ENCODE peak calls at places on chromosomes 13 and 19, in seven cellular contexts. F is cardiac septum; X is iris pigment epithelial cell; U is activated CD8-positive, alpha-beta T cell treated with anti-CD3 and anti-CD28 coated beads for 36 hours; H is activated CD4-positive, alpha-beta T cell treated with anti-CD3 and anti-CD28 coated beads, Interleukin-2, amount 50 U/mL, for 48 hours; E is activated T-helper 1 cell treated with anti-CD3 and anti-CD28 coated beads, Interleukin-2, amount 50 U/mL, for 16 hours; M is central memory CD8-positive, alpha-beta T cell. B is an unnamed sample.

GRCh38 chr19:37551123-37551993 is 43.2 kb downstream of the ZNF571 start:
- DNase-seq in F (peak; percentile 86), X (peak; percentile 71), U (peak; percentile 71), H (peak; percentile 42), E (peak; percentile 19), M (no peak), B (peak; percentile 81)

GRCh38 chr19:42199440-42200115 is 17.9 kb downstream of the DEDD2 start:
- DNase-seq in F (peak; percentile 92), X (no peak), U (peak; percentile 84), H (peak; percentile 72), E (no peak), M (no peak), B (no peak)

GRCh38 chr13:112652512-112653458 is 37.1 kb upstream of the ATP11A start:
- DNase-seq in F (no peak), X (no peak), U (no peak), H (no peak), E (no peak), M (no peak), B (no peak)

GRCh38 chr19:5665781-5666513 is 14.4 kb downstream of the MICOS13 start:
- DNase-seq in F (no peak), X (peak; percentile 80), U (no peak), H (no peak), E (no peak), M (no peak), B (peak; percentile 58)

GRCh38 chr13:77767413-77767812 is 69.9 kb downstream of the SLAIN1 start:
- DNase-seq in F (no peak), X (no peak), U (no peak), H (no peak), E (no peak), M (no peak), B (no peak)

GRCh38 chr19:36047835-36048234 is 6.2 kb downstream of the THAP8 start:
- DNase-seq in F (no peak), X (no peak), U (no peak), H (no peak), E (no peak), M (no peak), B (no peak)

GRCh38 chr19:56837892-56838679 is 2.4 kb downstream of the PEG3 start:
- DNase-seq in F (peak; percentile 80), X (peak; percentile 12), U (peak; percentile 32), H (no peak), E (no peak), M (no peak), B (peak; percentile 32)

GRCh38 chr13:42284068-42284467 is 12.1 kb downstream of the AKAP11 start:
- DNase-seq in F (no peak), X (no peak), U (no peak), H (no peak), E (no peak), M (no peak), B (no peak)

GRCh38 chr19:52735734-52736133 is 890 bp upstream of the ZNF611 start:
- DNase-seq in F (peak; percentile 90), X (peak; percentile 33), U (peak; percentile 17), H (no peak), E (no peak), M (no peak), B (peak; percentile 20)

GRCh38 chr13:43261018-43261417 is 237.6 kb downstream of the DNAJC15 start:
- DNase-seq in F (no peak), X (peak; percentile 74), U (no peak), H (no peak), E (no peak), M (no peak), B (peak; percentile 55)

GRCh38 chr13:65342938-65343337 is 1887.2 kb downstream of the PCDH9 start:
- DNase-seq in F (no peak), X (peak; percentile 42), U (no peak), H (no peak), E (no peak), M (no peak), B (peak; percentile 18)

GRCh38 chr13:62158520-62158919 is 742.9 kb upstream of the PCDH20 start:
- DNase-seq in F (no peak), X (no peak), U (no peak), H (no peak), E (no peak), M (no peak), B (no peak)

GRCh38 chr13:22961835-22962537 is 218.8 kb upstream of the SGCG start:
- DNase-seq in F (no peak), X (no peak), U (no peak), H (no peak), E (no peak), M (no peak), B (no peak)

GRCh38 chr19:29503140-29503758 is 22.5 kb upstream of the VSTM2B start:
- DNase-seq in F (no peak), X (no peak), U (no peak), H (no peak), E (no peak), M (no peak), B (no peak)

GRCh38 chr19:17522988-17523872 is 11.8 kb downstream of the PGLS start:
- DNase-seq in F (peak; percentile 91), X (no peak), U (peak; percentile 89), H (peak; percentile 57), E (no peak), M (no peak), B (no peak)

GRCh38 chr13:110037925-110038573 is 251.7 kb upstream of the IRS2 start:
- DNase-seq in F (no peak), X (no peak), U (no peak), H (no peak), E (no peak), M (no peak), B (no peak)

GRCh38 chr13:87331178-87331577 is 340.0 kb upstream of the SLITRK5 start:
- DNase-seq in F (no peak), X (peak; percentile 5), U (no peak), H (no peak), E (no peak), M (no peak), B (peak; percentile 1)

GRCh38 chr19:31334101-31334848 is 15.0 kb downstream of the TSHZ3 start:
- DNase-seq in F (no peak), X (peak; percentile 77), U (no peak), H (no peak), E (no peak), M (no peak), B (peak; percentile 78)